ENCODE peak calls at places on chromosomes 13 and 19, in eight cellular contexts. X is fibroblast of the aortic adventitia; W is cardiac muscle cell; V is brain microvascular endothelial cell; P is effector memory CD4-positive, alpha-beta T cell; G is Peyer's patch; O is heart left ventricle; T is OCI-LY7. D is an unnamed sample.

GRCh38 chr19:42322305-42322704 is 3.1 kb upstream of the MEGF8 start:
- DNase-seq in X (no peak), W (no peak), V (no peak), P (no peak), G (no peak), O (no peak), T (no peak), D (no peak)

GRCh38 chr19:16371540-16371986 is 46.9 kb downstream of the KLF2 start:
- DNase-seq in X (no peak), W (no peak), V (no peak), P (peak), G (peak), O (peak), T (peak), D (peak)

GRCh38 chr19:56987184-56987583 is 132.6 kb upstream of the USP29 start:
- DNase-seq in X (no peak), W (no peak), V (no peak), P (no peak), G (no peak), O (no peak), T (no peak), D (no peak)

GRCh38 chr19:46958542-46958941 is 61.1 kb upstream of the NPAS1 start:
- DNase-seq in X (peak), W (no peak), V (peak), P (no peak), G (no peak), O (no peak), T (no peak), D (no peak)

GRCh38 chr13:32783067-32783466 is 196.8 kb downstream of the PDS5B start:
- DNase-seq in X (peak), W (no peak), V (peak), P (no peak), G (no peak), O (no peak), T (peak), D (peak)

GRCh38 chr13:105471683-105472082 is 1063.8 kb downstream of the EFNB2 start:
- DNase-seq in X (peak), W (no peak), V (no peak), P (no peak), G (no peak), O (no peak), T (no peak), D (no peak)

GRCh38 chr13:33612641-33613638 is 205.0 kb upstream of the RFC3 start:
- DNase-seq in X (no peak), W (no peak), V (no peak), P (no peak), G (no peak), O (no peak), T (no peak), D (no peak)

GRCh38 chr19:14632286-14632685 is 42.4 kb downstream of the ADGRE3 start:
- DNase-seq in X (peak), W (no peak), V (peak), P (no peak), G (no peak), O (no peak), T (peak), D (peak)

GRCh38 chr13:72462726-72463125 is 264.7 kb downstream of the MZT1 start:
- DNase-seq in X (no peak), W (no peak), V (no peak), P (no peak), G (no peak), O (no peak), T (no peak), D (no peak)

GRCh38 chr19:17725422-17726078 is 6.3 kb downstream of the MAP1S start:
- DNase-seq in X (no peak), W (no peak), V (no peak), P (no peak), G (no peak), O (no peak), T (no peak), D (no peak)

GRCh38 chr19:35224681-35225604 is 3.6 kb downstream of the FAM187B start:
- DNase-seq in X (no peak), W (no peak), V (no peak), P (no peak), G (peak), O (no peak), T (peak), D (no peak)

GRCh38 chr13:36418022-36418805 is 14.1 kb upstream of the CCNA1 start:
- DNase-seq in X (peak), W (no peak), V (peak), P (no peak), G (no peak), O (no peak), T (no peak), D (no peak)

GRCh38 chr13:70527553-70527952 is 419.3 kb upstream of the KLHL1 start:
- DNase-seq in X (no peak), W (no peak), V (no peak), P (no peak), G (no peak), O (no peak), T (no peak), D (no peak)

GRCh38 chr19:44576843-44577565 is 36.4 kb upstream of the IGSF23 start:
- DNase-seq in X (peak), W (peak), V (peak), P (no peak), G (peak), O (no peak), T (peak), D (peak)

GRCh38 chr19:41232686-41233085 is 13.7 kb downstream of the AXL start:
- DNase-seq in X (no peak), W (no peak), V (no peak), P (no peak), G (no peak), O (no peak), T (no peak), D (no peak)

GRCh38 chr19:30214651-30215051 is 157.5 kb upstream of the ZNF536 start:
- DNase-seq in X (no peak), W (no peak), V (no peak), P (no peak), G (no peak), O (no peak), T (peak), D (no peak)

GRCh38 chr13:31151837-31152236 is 9.9 kb downstream of the HSPH1 start:
- DNase-seq in X (no peak), W (no peak), V (no peak), P (no peak), G (no peak), O (no peak), T (no peak), D (no peak)

GRCh38 chr13:106916329-106916728 is 348.4 kb upstream of the ARGLU1 start:
- DNase-seq in X (no peak), W (no peak), V (peak), P (no peak), G (no peak), O (no peak), T (no peak), D (no peak)
- H3K4me3 ChIP-seq in X (no peak), W (no peak), V (no peak), P (no peak), G (no peak), O (no peak), T (no peak), D (no peak)

GRCh38 chr13:30113531-30113930 is 193.8 kb downstream of the KATNAL1 start:
- DNase-seq in X (peak), W (no peak), V (no peak), P (no peak), G (no peak), O (no peak), T (no peak), D (no peak)
- H3K4me3 ChIP-seq in X (no peak), W (no peak), V (no peak), P (no peak), G (no peak), O (no peak), T (no peak), D (no peak)

GRCh38 chr13:74289861-74290260 is 155.7 kb upstream of the KLF12 start:
- DNase-seq in X (no peak), W (no peak), V (no peak), P (no peak), G (no peak), O (no peak), T (no peak), D (no peak)

GRCh38 chr13:74289130-74289529 is 154.9 kb upstream of the KLF12 start:
- DNase-seq in X (no peak), W (no peak), V (no peak), P (no peak), G (no peak), O (no peak), T (no peak), D (no peak)

GRCh38 chr13:74290324-74290773 is 156.1 kb upstream of the KLF12 start:
- DNase-seq in X (peak), W (peak), V (peak), P (peak), G (peak), O (peak), T (peak), D (peak)

GRCh38 chr13:74287672-74288169 is 153.5 kb upstream of the KLF12 start:
- DNase-seq in X (peak), W (peak), V (peak), P (peak), G (peak), O (peak), T (peak), D (peak)

GRCh38 chr13:74288361-74288911 is 154.2 kb upstream of the KLF12 start:
- DNase-seq in X (no peak), W (peak), V (no peak), P (no peak), G (peak), O (peak), T (peak), D (no peak)
- H3K4me3 ChIP-seq in X (peak), W (no peak), V (peak), P (peak), G (peak), O (peak), T (peak), D (peak)

DNA sequence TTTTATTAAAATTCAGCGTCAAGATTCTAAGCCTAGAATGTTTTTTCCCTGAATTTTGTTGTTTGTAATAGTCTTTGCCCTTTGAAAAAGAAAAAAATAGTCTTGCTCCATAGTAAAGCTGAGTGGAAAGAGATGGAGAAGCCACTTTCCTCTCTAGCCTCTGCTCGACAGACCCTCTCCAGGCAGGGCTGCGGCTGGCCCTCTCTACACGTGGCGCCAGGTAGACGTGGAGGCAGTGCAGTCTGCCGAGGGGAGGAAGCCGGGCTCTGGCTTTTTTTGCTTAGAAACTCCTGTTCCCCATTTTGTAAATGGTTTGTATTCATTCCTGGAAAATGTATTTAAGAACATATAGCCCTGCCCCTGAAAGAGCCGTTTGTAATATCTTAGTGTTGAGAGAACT is 35.3 kb downstream of the MPHOSPH8 start:
- DNase-seq in X (no peak), W (no peak), V (no peak), P (no peak), G (no peak), O (no peak), T (no peak), D (no peak)
- H3K4me3 ChIP-seq in X (no peak), W (no peak), V (no peak), P (no peak), G (no peak), O (no peak), T (no peak), D (no peak)

D was measured in Jurkat, Clone E6-1.